ENCODE peak calls at places on chromosomes 4 and X, in four cellular contexts. T is progenitor cell of endocrine pancreas, P is suprapubic skin, S is fibroblast of mammary gland. I is an unnamed sample.

GRCh38 chr4:120869511-120870278 is 52.8 kb downstream of the PRDM5 start:
- DNase-seq in P (no peak), S (peak), T (no peak), I (no peak)

GRCh38 chr4:3124070-3124767 is 49.7 kb downstream of the HTT start:
- DNase-seq in T (no peak), P (no peak), S (no peak), I (no peak)

GRCh38 chr4:95547708-95548471 is 883 bp downstream of the UNC5C start:
- DNase-seq in T (peak), P (peak), S (no peak), I (no peak)

GRCh38 chr4:87949961-87950360 is 25.6 kb upstream of the SPP1 start:
- DNase-seq in P (no peak), T (no peak), S (peak), I (no peak)

GRCh38 chr4:143616771-143617170 is 83.7 kb downstream of the FREM3 start:
- DNase-seq in P (no peak), S (peak), T (no peak), I (no peak)

GRCh38 chrX:2823795-2824386 is 4.8 kb upstream of the GYG2 start:
- DNase-seq in T (no peak), P (no peak), S (no peak), I (no peak)

GRCh38 chrX:153635788-153636668 is 11.0 kb upstream of the DUSP9 start:
- DNase-seq in S (peak), T (no peak), P (no peak), I (no peak)

GRCh38 chr4:107034982-107035710 is 967 bp downstream of the DKK2 start:
- DNase-seq in P (peak), S (peak), T (peak), I (no peak)

GRCh38 chr4:23232987-23233386 is 540.2 kb downstream of the GBA3 start:
- DNase-seq in S (peak), T (no peak), P (no peak), I (no peak)

GRCh38 chrX:13131511-13132137 is 87.2 kb upstream of the FAM9C start:
- DNase-seq in P (no peak), T (no peak), S (no peak), I (no peak)

GRCh38 chr4:66465111-66465510 is 794.8 kb upstream of the EPHA5 start:
- DNase-seq in T (no peak), S (peak), P (no peak), I (no peak)

GRCh38 chr4:182206916-182207315 is 36.3 kb upstream of the TENM3 start:
- DNase-seq in T (no peak), P (no peak), S (peak), I (no peak)

GRCh38 chr4:153064571-153064970 is 128.4 kb downstream of the FHDC1 start:
- DNase-seq in P (no peak), T (no peak), S (no peak), I (no peak)

GRCh38 chr4:107255596-107255995 is 219.5 kb upstream of the DKK2 start:
- DNase-seq in P (no peak), T (no peak), S (no peak), I (no peak)

GRCh38 chrX:8235026-8235425 is 64.0 kb upstream of the VCX2 start:
- DNase-seq in P (no peak), T (no peak), S (peak), I (no peak)

GRCh38 chrX:46653482-46653881 is 79.9 kb downstream of the CHST7 start:
- DNase-seq in P (no peak), S (no peak), T (no peak), I (no peak)

GRCh38 chr4:145954924-145955339 is 16.3 kb upstream of the ZNF827 start:
- DNase-seq in P (no peak), S (peak), T (no peak), I (no peak)

GRCh38 chr4:150078041-150078995 is at the start of gene DCLK2:
- DNase-seq in P (peak), T (peak), S (peak), I (peak)

GRCh38 chr4:80265571-80266266 is 745 bp upstream of the FGF5 start:
- DNase-seq in S (peak), T (no peak), P (no peak), I (no peak)

GRCh38 chr4:99324978-99325377 is 3.8 kb upstream of the ADH1B start:
- DNase-seq in P (no peak), T (no peak), S (peak), I (no peak)

GRCh38 chrX:150871341-150871811 is 27.1 kb downstream of the CD99L2 start:
- DNase-seq in S (no peak), P (no peak), T (no peak), I (no peak)

GRCh38 chr4:155735506-155735905 is 23.3 kb upstream of the GUCY1B1 start:
- DNase-seq in S (peak), T (no peak), P (no peak), I (no peak)

GRCh38 chr4:10123227-10124101 is 6.9 kb upstream of the WDR1 start:
- DNase-seq in T (no peak), S (peak), P (no peak), I (no peak)

GRCh38 chr4:45241976-45242375 is 515.6 kb upstream of the GNPDA2 start:
- DNase-seq in T (no peak), S (peak), P (no peak), I (no peak)

GRCh38 chr4:89289312-89289711 is 18.3 kb downstream of the GPRIN3 start:
- DNase-seq in T (no peak), S (no peak), P (no peak), I (no peak)

DNA sequence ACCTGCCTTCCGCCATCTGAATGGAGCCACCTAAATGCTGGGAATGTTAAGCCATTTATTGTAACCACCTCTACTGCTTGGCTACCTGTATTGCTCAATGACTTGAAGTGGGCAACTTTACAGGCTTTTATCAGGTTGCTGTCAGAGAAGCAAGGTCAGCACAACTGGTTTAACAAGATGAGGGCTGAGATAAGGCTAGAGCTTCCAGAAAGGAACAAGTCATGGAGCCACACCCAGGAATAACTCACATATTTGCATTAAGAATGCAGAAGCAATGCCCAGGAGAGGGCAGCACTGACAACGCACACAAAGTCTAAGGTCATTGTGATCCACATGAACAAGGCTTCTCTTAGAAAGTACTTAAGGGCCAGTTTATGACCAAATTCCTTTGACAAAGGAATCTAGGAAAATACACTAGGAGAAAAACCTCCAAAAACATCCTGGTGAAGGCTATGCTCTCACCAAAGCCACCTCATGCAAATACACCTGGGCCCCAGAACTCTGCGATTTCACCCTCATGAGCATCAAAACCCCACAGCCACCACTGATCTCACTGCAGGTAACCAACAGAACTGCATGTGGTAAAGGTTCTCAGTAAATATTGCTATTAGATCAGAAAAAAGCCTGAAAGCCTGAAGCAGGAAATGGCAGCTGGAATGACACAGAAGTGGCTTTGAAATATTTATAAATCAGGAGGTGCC is 15.0 kb upstream of the STS start:
- DNase-seq in P (no peak), T (peak), S (peak), I (no peak)
- TF ChIP-seq CTCF in P (peak), T (peak), S (peak), I (no peak)

GRCh38 chr4:54669831-54670230 is 12.1 kb downstream of the KIT start:
- DNase-seq in S (no peak), T (no peak), P (no peak), I (no peak)
- TF ChIP-seq CTCF in S (no peak), T (peak), P (no peak), I (no peak)

DNA sequence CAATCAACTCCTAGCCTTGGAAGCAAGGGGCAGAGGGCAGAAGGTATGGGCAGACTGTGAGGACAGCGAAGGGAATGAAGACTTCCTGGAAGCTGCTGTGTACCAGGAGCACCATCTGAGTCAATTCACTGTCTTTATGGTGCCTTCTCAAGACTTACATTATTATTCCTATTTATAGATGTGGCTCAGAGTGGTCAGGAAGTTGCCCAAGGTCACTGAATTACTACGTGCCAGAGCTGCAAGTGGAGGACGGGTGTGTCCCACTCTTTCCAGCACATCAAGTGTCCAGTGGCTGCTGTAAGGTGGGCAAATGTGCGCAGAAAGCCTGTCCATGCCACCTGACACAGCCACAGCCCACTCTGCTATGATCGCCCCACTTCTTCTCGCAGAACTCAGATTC is 32.0 kb downstream of the SMPX start:
- DNase-seq in T (no peak), S (no peak), P (no peak), I (no peak)
- TF ChIP-seq CTCF in T (no peak), S (no peak), P (no peak), I (no peak)

GRCh38 chr4:169366821-169367220 is 96.1 kb upstream of the SH3RF1 start:
- DNase-seq in S (no peak), P (no peak), T (no peak), I (no peak)
- TF ChIP-seq CTCF in S (no peak), P (no peak), T (no peak), I (no peak)

GRCh38 chr4:1395941-1396805 is 10.1 kb downstream of the NKX1-1 start:
- DNase-seq in S (no peak), P (no peak), T (no peak), I (peak)
- TF ChIP-seq CTCF in S (no peak), P (no peak), T (no peak), I (no peak)

DNA sequence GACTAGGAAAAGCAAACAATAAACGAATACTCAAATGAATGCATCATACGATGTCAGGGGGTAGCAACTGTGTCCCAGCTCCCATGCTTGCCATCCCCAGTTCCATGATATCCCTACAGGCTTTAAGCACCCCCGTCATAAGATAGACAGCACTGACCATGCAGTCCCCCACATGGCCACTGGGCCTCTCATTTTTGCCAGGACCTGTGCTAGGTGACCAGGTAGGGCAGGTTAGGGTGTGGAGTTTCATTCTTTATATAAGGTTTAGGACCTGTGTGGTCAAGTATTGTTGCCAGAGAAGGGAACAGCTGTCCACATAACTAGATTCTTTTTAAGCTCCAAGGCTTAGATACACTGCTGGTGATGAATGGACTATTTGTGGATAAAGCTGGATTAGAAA is 9.7 kb downstream of the PPEF2 start:
- DNase-seq in T (no peak), P (no peak), S (no peak), I (no peak)
- TF ChIP-seq CTCF in T (peak), P (no peak), S (peak), I (no peak)

GRCh38 chr4:185577592-185577940 is 42.3 kb upstream of the PDLIM3 start:
- DNase-seq in S (no peak), T (no peak), P (no peak), I (no peak)

GRCh38 chr4:185576314-185576713 is 41.0 kb upstream of the PDLIM3 start:
- DNase-seq in S (no peak), P (no peak), T (no peak), I (no peak)

GRCh38 chr4:185580699-185581098 is 45.4 kb upstream of the PDLIM3 start:
- DNase-seq in T (no peak), P (no peak), S (no peak), I (no peak)

GRCh38 chr4:185576918-185577591 is 41.7 kb upstream of the PDLIM3 start:
- DNase-seq in P (no peak), T (no peak), S (no peak), I (no peak)

DNA sequence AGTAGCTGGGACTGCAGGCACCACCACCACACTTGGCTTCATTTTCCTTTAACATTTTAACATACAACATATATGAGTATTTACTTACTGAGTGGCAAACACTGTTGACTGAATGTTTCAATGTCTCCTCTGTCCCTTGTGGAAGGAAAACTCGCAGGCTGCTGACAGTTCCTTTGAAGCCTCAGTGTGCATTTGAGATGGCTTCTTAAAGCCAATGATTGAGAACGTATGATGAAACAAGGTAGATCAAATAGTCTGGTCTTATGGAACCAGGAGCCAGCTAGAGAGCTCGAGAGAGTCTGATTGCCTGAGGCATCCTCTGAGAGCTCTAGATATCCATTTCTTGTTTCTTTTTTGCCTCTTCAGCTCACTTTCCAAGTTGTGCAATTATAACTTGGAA is 43.0 kb upstream of the PDLIM3 start:
- DNase-seq in S (no peak), P (no peak), T (no peak), I (no peak)
- TF ChIP-seq CTCF in S (no peak), P (no peak), T (no peak), I (no peak)